ENCODE peak calls at places on chromosomes 4 and X, in ten cellular contexts. T is mesenteric fat pad; F is AG08395; Z is CD4-positive, CD25-positive, alpha-beta regulatory T cell; Q is NCI-H2029 treated with DMSO at 0.1 percent for 48 hours; C is CD8-positive, alpha-beta memory T cell; N is A549; I is GM12865; V is mucosa of gallbladder; A is CD8-positive, alpha-beta T cell. W is an unnamed sample.

GRCh38 chr4:48064349-48064748 is 47.8 kb downstream of the NIPAL1 start:
- DNase-seq in T (no peak), C (no peak), V (no peak), F (no peak), N (no peak), I (peak; percentile 55), Z (no peak), A (no peak), Q (no peak), W (no peak)

GRCh38 chr4:165684177-165684870 is 188.7 kb upstream of the TLL1 start:
- DNase-seq in I (no peak), Z (no peak), V (no peak), A (no peak), Q (no peak), F (no peak), T (no peak), C (no peak), N (no peak), W (no peak)

GRCh38 chr4:70365479-70365878 is 4.9 kb downstream of the SMR3A start:
- DNase-seq in T (no peak), N (no peak), F (no peak), Z (no peak), A (no peak), Q (peak; percentile 29), C (no peak), I (peak; percentile 14), V (no peak), W (no peak)

GRCh38 chr4:10006604-10007435 is 14.5 kb downstream of the SLC2A9 start:
- DNase-seq in F (peak; percentile 23), T (no peak), I (peak; percentile 70), A (no peak), Z (no peak), C (no peak), Q (peak; percentile 48), N (peak; percentile 70), V (peak; percentile 86), W (no peak)

GRCh38 chr4:101345271-101345595 is 2.1 kb downstream of the PPP3CA start:
- DNase-seq in V (no peak), A (no peak), T (no peak), C (no peak), Q (peak; percentile 78), Z (peak; percentile 23), N (no peak), I (peak; percentile 41), F (no peak), W (peak; percentile 92)

GRCh38 chrX:102651968-102652744 is 873 bp downstream of the GPRASP1 start:
- DNase-seq in Z (peak; percentile 68), V (peak; percentile 46), A (peak; percentile 62), C (peak; percentile 57), N (peak; percentile 16), Q (no peak), T (no peak), F (peak; percentile 10), I (no peak), W (peak; percentile 54)

GRCh38 chr4:73387552-73387951 is 16.5 kb upstream of the ALB start:
- DNase-seq in F (no peak), Q (no peak), Z (no peak), I (no peak), V (no peak), T (no peak), A (no peak), N (no peak), C (no peak), W (no peak)

GRCh38 chr4:90582087-90582486 is 454.9 kb downstream of the CCSER1 start:
- DNase-seq in I (no peak), T (no peak), Z (no peak), Q (no peak), C (no peak), F (no peak), N (no peak), A (no peak), V (no peak), W (no peak)

GRCh38 chrX:133655262-133655913 is 240.1 kb upstream of the GPC4 start:
- DNase-seq in C (no peak), V (peak; percentile 26), A (no peak), Z (no peak), N (no peak), Q (no peak), T (no peak), I (no peak), F (no peak), W (no peak)

GRCh38 chr4:71841336-71841735 is 57.5 kb upstream of the GC start:
- DNase-seq in Z (no peak), C (no peak), T (no peak), I (no peak), N (no peak), F (no peak), Q (no peak), A (no peak), V (no peak), W (no peak)

GRCh38 chr4:101198741-101199339 is 148.5 kb downstream of the PPP3CA start:
- DNase-seq in V (no peak), Q (peak; percentile 92), T (no peak), Z (no peak), N (no peak), I (no peak), F (no peak), C (no peak), A (no peak), W (no peak)

GRCh38 chr4:39205000-39205399 is 22.7 kb downstream of the WDR19 start:
- DNase-seq in V (no peak), C (no peak), T (no peak), A (no peak), I (no peak), N (no peak), F (no peak), Z (no peak), Q (no peak), W (no peak)

GRCh38 chr4:125198916-125199315 is 115.8 kb upstream of the FAT4 start:
- DNase-seq in A (no peak), F (peak; percentile 10), I (no peak), T (no peak), Q (no peak), N (no peak), C (no peak), V (no peak), Z (no peak), W (no peak)